ENCODE peak calls at places on chromosome 21, in six cellular contexts. J, C, L, W, G and Z are unnamed samples. For H3K4me1, the result is how much of the 10 kb centered on the place peaks cover.

GRCh38 chr21:33666153-33666552 is 23.9 kb downstream of the ITSN1 start:
- DNase-seq in J (no peak), C (peak), L (no peak), W (no peak), G (no peak), Z (no peak)

GRCh38 chr21:36255650-36256047 is 64.3 kb upstream of the MORC3 start:
- DNase-seq in J (no peak), C (no peak), L (no peak), W (no peak), G (no peak), Z (no peak)

GRCh38 chr21:14486869-14487268 is 59.2 kb downstream of the SAMSN1 start:
- DNase-seq in J (no peak), C (no peak), L (no peak), W (no peak), G (no peak), Z (no peak)

GRCh38 chr21:33937931-33938339 is 22.3 kb upstream of the ATP5PO start:
- DNase-seq in J (no peak), C (no peak), L (peak), W (no peak), G (no peak), Z (no peak)

GRCh38 chr21:27564684-27565280 is 597.9 kb upstream of the ADAMTS5 start:
- DNase-seq in J (no peak), C (peak), L (no peak), W (peak), G (peak), Z (peak)

GRCh38 chr21:37233551-37234146 is 33.5 kb downstream of the VPS26C start:
- DNase-seq in J (no peak), C (no peak), L (no peak), W (no peak), G (no peak), Z (no peak)

GRCh38 chr21:14691924-14692323 is 145.8 kb upstream of the SAMSN1 start:
- DNase-seq in J (no peak), C (no peak), L (no peak), W (no peak), G (no peak), Z (no peak)

GRCh38 chr21:36425286-36425685 is 40.1 kb downstream of the CHAF1B start:
- DNase-seq in J (no peak), C (peak), L (no peak), W (peak), G (peak), Z (no peak)

GRCh38 chr21:44000360-44000759 is 11.7 kb upstream of the TRAPPC10 start:
- DNase-seq in J (no peak), C (no peak), L (no peak), W (no peak), G (no peak), Z (no peak)

GRCh38 chr21:28754127-28754611 is 238.5 kb downstream of the LTN1 start:
- DNase-seq in J (no peak), C (peak), L (no peak), W (no peak), G (peak), Z (no peak)

GRCh38 chr21:35850542-35851103 is 209.7 kb downstream of the SETD4 start:
- DNase-seq in J (no peak), C (no peak), L (no peak), W (no peak), G (peak), Z (no peak)

GRCh38 chr21:28299946-28300345 is 692.7 kb downstream of the LTN1 start:
- DNase-seq in J (no peak), C (no peak), L (no peak), W (no peak), G (no peak), Z (no peak)

GRCh38 chr21:25464275-25464674 is 143.0 kb downstream of the MRPL39 start:
- DNase-seq in J (no peak), C (no peak), L (peak), W (no peak), G (no peak), Z (no peak)

GRCh38 chr21:34580181-34580700 is 34.7 kb downstream of the RCAN1 start:
- DNase-seq in J (no peak), C (no peak), L (no peak), W (no peak), G (peak), Z (no peak)

GRCh38 chr21:39441502-39442475 is 3.8 kb downstream of the LCA5L start:
- DNase-seq in J (no peak), C (peak), L (peak), W (peak), G (no peak), Z (no peak)

GRCh38 chr21:14382486-14382834 is 486 bp downstream of the HSPA13 start:
- DNase-seq in J (no peak), C (peak), L (no peak), W (no peak), G (no peak), Z (no peak)

GRCh38 chr21:39525601-39526000 is 73.8 kb downstream of the SH3BGR start:
- DNase-seq in J (no peak), C (no peak), L (no peak), W (no peak), G (no peak), Z (no peak)

GRCh38 chr21:19034041-19034440 is 630.5 kb upstream of the TMPRSS15 start:
- DNase-seq in J (no peak), C (no peak), L (no peak), W (no peak), G (no peak), Z (no peak)

GRCh38 chr21:44086636-44087425 is 20.4 kb upstream of the PWP2 start:
- DNase-seq in J (no peak), C (no peak), L (no peak), W (no peak), G (no peak), Z (no peak)

GRCh38 chr21:36065497-36066036 is 4.3 kb upstream of the CBR1 start:
- DNase-seq in J (no peak), C (peak), L (no peak), W (no peak), G (no peak), Z (no peak)

GRCh38 chr21:27407296-27407695 is 440.4 kb upstream of the ADAMTS5 start:
- DNase-seq in J (no peak), C (no peak), L (no peak), W (no peak), G (no peak), Z (no peak)

GRCh38 chr21:45330851-45331261 is 43.2 kb upstream of the POFUT2 start:
- DNase-seq in J (no peak), C (no peak), L (no peak), W (peak), G (peak), Z (no peak)

GRCh38 chr21:45332415-45332814 is 44.7 kb upstream of the POFUT2 start:
- DNase-seq in J (no peak), C (no peak), L (no peak), W (peak), G (peak), Z (no peak)

GRCh38 chr21:45332981-45333582 is 45.4 kb upstream of the POFUT2 start:
- DNase-seq in J (no peak), C (no peak), L (no peak), W (peak), G (peak), Z (no peak)

GRCh38 chr21:45330075-45330781 is 42.5 kb upstream of the POFUT2 start:
- DNase-seq in J (peak), C (peak), L (no peak), W (peak), G (peak), Z (no peak)

GRCh38 chr21:45331521-45332257 is 44.0 kb upstream of the POFUT2 start:
- DNase-seq in J (no peak), C (no peak), L (no peak), W (peak), G (peak), Z (no peak)
- H3K4me1 ChIP-seq in J (under half), C (under half), L (under half), W (under half), G (under half), Z (under half)

GRCh38 chr21:42112857-42113256 is 41.7 kb downstream of the UMODL1 start:
- DNase-seq in J (no peak), C (peak), L (no peak), W (no peak), G (no peak), Z (no peak)

GRCh38 chr21:42113926-42114409 is 42.9 kb downstream of the UMODL1 start:
- DNase-seq in J (no peak), C (no peak), L (no peak), W (no peak), G (no peak), Z (peak)

GRCh38 chr21:42117229-42118048 is 46.3 kb downstream of the UMODL1 start:
- DNase-seq in J (peak), C (peak), L (peak), W (peak), G (peak), Z (peak)

GRCh38 chr21:42114646-42115045 is 43.5 kb downstream of the UMODL1 start:
- DNase-seq in J (no peak), C (no peak), L (no peak), W (no peak), G (no peak), Z (no peak)

DNA sequence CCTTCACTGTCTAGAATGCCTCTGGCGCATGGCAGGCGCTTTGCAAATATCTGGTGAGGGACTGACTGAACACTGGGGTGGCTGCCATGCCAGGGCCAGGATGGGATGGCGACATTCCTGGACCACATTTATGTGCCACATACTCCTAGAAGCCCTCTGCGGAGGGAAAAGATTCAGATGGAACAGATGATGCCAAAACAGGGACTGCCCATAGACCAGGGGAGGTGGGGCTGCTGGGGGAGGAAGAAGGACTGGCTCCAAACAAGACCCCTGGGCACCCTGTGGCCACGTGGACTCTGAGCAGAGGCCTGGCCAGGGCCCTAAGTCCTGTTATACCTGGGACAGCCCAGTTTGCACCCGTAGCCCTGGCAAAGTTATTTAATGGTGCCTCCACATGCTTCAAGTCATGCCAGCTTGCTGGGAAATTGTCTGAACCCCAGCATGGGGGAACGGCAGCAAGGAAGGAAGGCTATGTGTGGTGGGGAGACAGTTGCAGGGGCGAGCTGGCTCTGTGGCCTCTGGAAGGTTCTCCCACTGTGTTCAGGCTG is 44.1 kb downstream of the UMODL1 start:
- DNase-seq in J (no peak), C (no peak), L (no peak), W (no peak), G (no peak), Z (no peak)
- H3K4me1 ChIP-seq in J (under half), C (under half), L (under half), W (under half), G (under half), Z (under half)

GRCh38 chr21:42448683-42449082 is 45.0 kb downstream of the UBASH3A start:
- DNase-seq in J (no peak), C (no peak), L (no peak), W (no peak), G (no peak), Z (no peak)

GRCh38 chr21:42445311-42445710 is 41.6 kb downstream of the UBASH3A start:
- DNase-seq in J (no peak), C (no peak), L (no peak), W (no peak), G (no peak), Z (no peak)

GRCh38 chr21:42446531-42446930 is 42.8 kb downstream of the UBASH3A start:
- DNase-seq in J (no peak), C (no peak), L (no peak), W (peak), G (no peak), Z (no peak)

GRCh38 chr21:42447732-42448131 is 44.0 kb downstream of the UBASH3A start:
- DNase-seq in J (no peak), C (no peak), L (no peak), W (no peak), G (no peak), Z (no peak)

GRCh38 chr21:42447182-42447581 is 43.5 kb downstream of the UBASH3A start:
- DNase-seq in J (no peak), C (no peak), L (no peak), W (no peak), G (no peak), Z (no peak)
- H3K4me1 ChIP-seq in J (under half), C (under half), L (under half), W (under half), G (under half), Z (under half)

GRCh38 chr21:38308785-38309119 is 52.0 kb downstream of the KCNJ15 start:
- DNase-seq in J (no peak), C (no peak), L (no peak), W (no peak), G (no peak), Z (no peak)

GRCh38 chr21:38308010-38308784 is 51.4 kb downstream of the KCNJ15 start:
- DNase-seq in J (no peak), C (peak), L (no peak), W (no peak), G (no peak), Z (no peak)

GRCh38 chr21:38303300-38303699 is 46.5 kb downstream of the KCNJ15 start:
- DNase-seq in J (no peak), C (peak), L (no peak), W (no peak), G (no peak), Z (peak)

GRCh38 chr21:38306833-38307232 is 50.0 kb downstream of the KCNJ15 start:
- DNase-seq in J (no peak), C (peak), L (no peak), W (no peak), G (no peak), Z (no peak)

DNA sequence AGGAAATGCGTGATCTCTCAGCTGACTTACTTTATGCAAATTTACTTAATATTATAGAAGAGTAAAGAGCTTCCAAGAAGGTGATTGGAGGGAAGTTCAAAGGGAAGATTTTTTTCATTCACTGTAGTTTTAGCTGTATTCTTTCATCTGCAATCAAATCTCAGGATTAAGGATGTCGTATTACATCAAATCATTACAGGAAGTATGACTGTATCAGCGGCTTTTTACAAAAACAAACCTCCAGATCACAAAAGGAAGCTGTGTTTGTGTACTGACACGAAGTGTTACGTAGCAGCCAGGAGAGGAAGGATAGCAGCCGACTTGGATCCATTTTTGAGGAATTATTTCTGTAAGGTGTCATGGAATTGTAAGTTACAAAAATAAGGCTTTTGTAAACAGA is 49.6 kb downstream of the KCNJ15 start:
- DNase-seq in J (no peak), C (peak), L (no peak), W (no peak), G (no peak), Z (no peak)
- H3K4me1 ChIP-seq in J (under half), C (under half), L (under half), W (under half), G (under half), Z (under half)

GRCh38 chr21:46564391-46564790 is 40.5 kb downstream of the S100B start:
- DNase-seq in J (no peak), C (no peak), L (no peak), W (no peak), G (no peak), Z (no peak)
- H3K4me1 ChIP-seq in J (under half), C (under half), L (under half), W (under half), G (under half), Z (under half)

GRCh38 chr21:41921089-41921819 is 32.6 kb downstream of the C2CD2 start:
- DNase-seq in J (no peak), C (no peak), L (no peak), W (no peak), G (no peak), Z (no peak)

GRCh38 chr21:41919666-41920398 is 34.0 kb downstream of the C2CD2 start:
- DNase-seq in J (no peak), C (no peak), L (no peak), W (no peak), G (no peak), Z (no peak)

GRCh38 chr21:41916888-41917433 is 36.9 kb downstream of the C2CD2 start:
- DNase-seq in J (no peak), C (no peak), L (no peak), W (no peak), G (no peak), Z (no peak)

GRCh38 chr21:41917531-41917930 is 36.3 kb downstream of the C2CD2 start:
- DNase-seq in J (no peak), C (no peak), L (no peak), W (no peak), G (no peak), Z (no peak)

DNA sequence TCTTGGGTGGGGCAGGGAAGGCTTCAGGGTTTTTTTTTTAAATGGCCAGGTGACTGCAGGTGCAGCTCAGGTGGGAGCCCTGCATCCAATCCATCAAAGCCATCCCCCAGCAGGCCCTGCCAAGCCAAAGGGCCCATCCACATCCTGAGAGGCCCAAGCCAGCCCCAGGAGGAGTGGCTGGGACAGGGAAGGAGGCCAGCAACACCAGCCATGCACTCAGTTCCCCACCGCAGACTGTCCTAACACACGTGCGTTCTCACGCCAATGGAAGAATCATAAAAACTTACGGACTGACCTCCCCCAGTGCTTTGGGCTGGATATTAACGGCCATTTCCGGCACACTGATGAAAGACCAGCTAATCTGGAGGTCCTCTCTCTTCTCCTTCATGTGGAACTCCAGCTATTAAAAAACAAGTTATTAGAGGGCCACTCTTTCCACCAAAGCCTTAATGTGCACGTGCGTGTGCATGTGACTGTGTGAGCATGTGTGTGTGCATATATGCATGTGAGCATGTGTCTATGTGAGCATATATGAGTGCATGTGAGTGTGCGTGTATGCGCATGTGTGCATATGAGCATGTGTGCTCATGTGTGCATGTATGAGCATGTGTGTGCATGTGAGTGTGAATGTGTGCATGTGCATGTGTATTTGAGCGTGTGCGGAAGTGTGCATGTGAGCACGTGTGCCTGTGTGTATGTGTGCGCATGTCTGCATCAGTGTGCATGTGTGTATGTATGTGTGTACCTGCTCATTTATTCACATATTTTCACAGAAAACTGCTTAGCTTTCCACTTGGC is 35.1 kb downstream of the C2CD2 start:
- DNase-seq in J (no peak), C (no peak), L (no peak), W (no peak), G (no peak), Z (no peak)
- H3K4me1 ChIP-seq in J (under half), C (under half), L (under half), W (under half), G (under half), Z (under half)